ENCODE peak calls at places on chromosomes 13 and 19, in four cellular contexts. Y is activated CD4-positive, alpha-beta T cell treated with anti-CD3 and anti-CD28 coated beads, Interleukin-2, amount 10 ng/mL, durations not matched to agents 7 days and 5 days; G is fibroblast of the conjunctiva; M is activated T-cell treated with anti-CD3 and anti-CD28 coated beads, Interleukin-2, amount 50 U/mL, for 24 hours. I is an unnamed sample.

GRCh38 chr13:46603165-46603603 is 50.2 kb downstream of the LRCH1 start:
- DNase-seq in Y (no peak), G (no peak), M (no peak), I (no peak)

GRCh38 chr19:45641274-45642105 is 2.3 kb upstream of the EML2 start:
- DNase-seq in Y (peak; percentile 79), G (no peak), M (peak; percentile 87), I (peak; percentile 73)

GRCh38 chr13:87089391-87089790 is 581.8 kb upstream of the SLITRK5 start:
- DNase-seq in Y (no peak), G (no peak), M (no peak), I (no peak)

GRCh38 chr19:4206818-4207484 is 22.4 kb upstream of the EBI3 start:
- DNase-seq in Y (no peak), G (no peak), M (no peak), I (peak; percentile 41)

GRCh38 chr13:96025283-96025682 is 27.9 kb downstream of the UGGT2 start:
- DNase-seq in Y (no peak), G (no peak), M (no peak), I (no peak)

GRCh38 chr13:112158961-112159360 is 92.0 kb downstream of the SOX1 start:
- DNase-seq in Y (no peak), G (no peak), M (no peak), I (no peak)

GRCh38 chr19:1063030-1063908 is 3.7 kb upstream of the ARHGAP45 start:
- DNase-seq in Y (peak; percentile 65), G (no peak), M (peak; percentile 76), I (no peak)

GRCh38 chr13:60226507-60226906 is 62.8 kb upstream of the DIAPH3 start:
- DNase-seq in Y (no peak), G (peak; percentile 22), M (no peak), I (peak; percentile 40)

GRCh38 chr19:8513687-8514504 is at the start of gene ZNF414:
- DNase-seq in Y (peak; percentile 95), G (peak; percentile 94), M (peak; percentile 99), I (peak; percentile 98)

GRCh38 chr13:90447735-90448103 is 899.8 kb upstream of the MIR17HG start:
- DNase-seq in Y (no peak), G (no peak), M (no peak), I (peak; percentile 43)